ENCODE peak calls at places on chromosomes 12 and 14, in eight cellular contexts. T is GM12892; Q is HuH-7; B is Calu3; E is adipocyte; H is activated CD8-positive, alpha-beta memory T cell treated with anti-CD3 and anti-CD28 coated beads for 24 hours; P is CD8-positive, alpha-beta memory T cell; D is AG09319. C is an unnamed sample.
A peak's percentile ranks its signal among the peaks of the same experiment; 100 is the strongest.

GRCh38 chr12:75603475-75603874 is 92.1 kb upstream of the KRR1 start:
- DNase-seq in T (no peak), Q (no peak), B (no peak), E (no peak), H (no peak), P (no peak), D (no peak), C (no peak)

GRCh38 chr14:95304342-95304741 is 15.4 kb downstream of the CLMN start:
- DNase-seq in T (no peak), Q (no peak), B (no peak), E (no peak), H (no peak), P (no peak), D (no peak), C (no peak)

GRCh38 chr14:36091096-36091495 is 85.4 kb downstream of the PTCSC3 start:
- DNase-seq in T (no peak), Q (peak; percentile 37), B (peak; percentile 76), E (peak; percentile 62), H (no peak), P (no peak), D (peak; percentile 72), C (peak; percentile 98)

GRCh38 chr14:22842211-22843122 is 6.1 kb downstream of the MMP14 start:
- DNase-seq in T (no peak), Q (no peak), B (no peak), E (no peak), H (no peak), P (no peak), D (no peak), C (no peak)

GRCh38 chr12:94098466-94098865 is 49.9 kb upstream of the PLXNC1 start:
- DNase-seq in T (no peak), Q (no peak), B (no peak), E (peak; percentile 64), H (no peak), P (no peak), D (no peak), C (no peak)

GRCh38 chr12:116126610-116127009 is 150.9 kb downstream of the MED13L start:
- DNase-seq in T (no peak), Q (no peak), B (no peak), E (peak; percentile 84), H (no peak), P (no peak), D (no peak), C (no peak)

GRCh38 chr14:96762650-96763049 is 34.5 kb upstream of the VRK1 start:
- DNase-seq in T (peak; percentile 33), Q (peak; percentile 57), B (peak; percentile 41), E (peak; percentile 48), H (peak; percentile 49), P (peak; percentile 2), D (no peak), C (peak; percentile 67)

GRCh38 chr12:15728118-15728598 is 61.0 kb downstream of the EPS8 start:
- DNase-seq in T (no peak), Q (no peak), B (no peak), E (peak; percentile 62), H (no peak), P (no peak), D (peak; percentile 18), C (no peak)

GRCh38 chr12:96230646-96231045 is 36.5 kb downstream of the ELK3 start:
- DNase-seq in T (no peak), Q (no peak), B (no peak), E (no peak), H (no peak), P (no peak), D (no peak), C (no peak)

GRCh38 chr12:129190827-129191226 is 337.5 kb downstream of the GLT1D1 start:
- DNase-seq in T (no peak), Q (no peak), B (no peak), E (no peak), H (no peak), P (no peak), D (no peak), C (no peak)

GRCh38 chr12:132171293-132171967 is 27.2 kb downstream of the NOC4L start:
- DNase-seq in T (no peak), Q (no peak), B (no peak), E (no peak), H (no peak), P (no peak), D (no peak), C (no peak)

GRCh38 chr14:88962356-88962755 is 137.9 kb downstream of the TTC8 start:
- DNase-seq in T (no peak), Q (no peak), B (no peak), E (no peak), H (no peak), P (no peak), D (no peak), C (no peak)

GRCh38 chr14:69611264-69612013 is at the start of gene SUSD6:
- DNase-seq in T (peak; percentile 80), Q (peak; percentile 79), B (peak; percentile 85), E (peak; percentile 96), H (peak; percentile 93), P (peak; percentile 82), D (peak; percentile 64), C (peak; percentile 74)

GRCh38 chr12:129687731-129688130 is 216.1 kb downstream of the TMEM132D start:
- DNase-seq in T (no peak), Q (no peak), B (no peak), E (no peak), H (no peak), P (no peak), D (no peak), C (no peak)